ENCODE peak calls at places on chromosomes 1 and 21, in five cellular contexts. One of them, this sample, is unnamed.

GRCh38 chr1:228339766-228340685 is 66.6 kb downstream of the TRIM11 start:
- DNase-seq in cerebellar cortex: no peak
- DNase-seq in stimulated activated CD4-positive, alpha-beta T cell treated with anti-CD3 and anti-CD28 coated beads, Interleukin-2, amount 100 ng/mL, for 48 hours: no peak
- DNase-seq in HEK293T: no peak
- DNase-seq in ELR: no peak
- DNase-seq in this sample: no peak

GRCh38 chr1:74856174-74856573 is 123.2 kb downstream of the TYW3 start:
- DNase-seq in cerebellar cortex: no peak
- DNase-seq in stimulated activated CD4-positive, alpha-beta T cell treated with anti-CD3 and anti-CD28 coated beads, Interleukin-2, amount 100 ng/mL, for 48 hours: no peak
- DNase-seq in HEK293T: no peak
- DNase-seq in ELR: no peak
- DNase-seq in this sample: no peak

GRCh38 chr1:103496014-103496635 is 29.4 kb upstream of the RNPC3 start:
- DNase-seq in cerebellar cortex: no peak
- DNase-seq in stimulated activated CD4-positive, alpha-beta T cell treated with anti-CD3 and anti-CD28 coated beads, Interleukin-2, amount 100 ng/mL, for 48 hours: no peak
- DNase-seq in HEK293T: no peak
- DNase-seq in ELR: peak; percentile 64
- DNase-seq in this sample: peak; percentile 51

GRCh38 chr1:169809370-169810095 is 14.8 kb upstream of the METTL18 start:
- DNase-seq in cerebellar cortex: peak; percentile 29
- DNase-seq in stimulated activated CD4-positive, alpha-beta T cell treated with anti-CD3 and anti-CD28 coated beads, Interleukin-2, amount 100 ng/mL, for 48 hours: no peak
- DNase-seq in HEK293T: peak; percentile 33
- DNase-seq in ELR: peak; percentile 60
- DNase-seq in this sample: no peak

GRCh38 chr1:232271991-232272589 is 357.8 kb downstream of the SIPA1L2 start:
- DNase-seq in cerebellar cortex: no peak
- DNase-seq in stimulated activated CD4-positive, alpha-beta T cell treated with anti-CD3 and anti-CD28 coated beads, Interleukin-2, amount 100 ng/mL, for 48 hours: no peak
- DNase-seq in HEK293T: no peak
- DNase-seq in ELR: no peak
- DNase-seq in this sample: no peak

GRCh38 chr21:16241500-16241963 is 511.8 kb downstream of the USP25 start:
- DNase-seq in cerebellar cortex: no peak
- DNase-seq in stimulated activated CD4-positive, alpha-beta T cell treated with anti-CD3 and anti-CD28 coated beads, Interleukin-2, amount 100 ng/mL, for 48 hours: no peak
- DNase-seq in HEK293T: peak; percentile 28
- DNase-seq in ELR: peak; percentile 1
- DNase-seq in this sample: no peak

GRCh38 chr1:77378723-77379533 is 97.1 kb downstream of the AK5 start:
- DNase-seq in cerebellar cortex: no peak
- DNase-seq in stimulated activated CD4-positive, alpha-beta T cell treated with anti-CD3 and anti-CD28 coated beads, Interleukin-2, amount 100 ng/mL, for 48 hours: no peak
- DNase-seq in HEK293T: no peak
- DNase-seq in ELR: no peak
- DNase-seq in this sample: peak; percentile 82

GRCh38 chr1:13760921-13761320 is 60.9 kb downstream of the PRDM2 start:
- DNase-seq in cerebellar cortex: no peak
- DNase-seq in stimulated activated CD4-positive, alpha-beta T cell treated with anti-CD3 and anti-CD28 coated beads, Interleukin-2, amount 100 ng/mL, for 48 hours: no peak
- DNase-seq in HEK293T: no peak
- DNase-seq in ELR: no peak
- DNase-seq in this sample: no peak

GRCh38 chr1:44312652-44313196 is 42.3 kb downstream of the ERI3 start:
- DNase-seq in cerebellar cortex: no peak
- DNase-seq in stimulated activated CD4-positive, alpha-beta T cell treated with anti-CD3 and anti-CD28 coated beads, Interleukin-2, amount 100 ng/mL, for 48 hours: no peak
- DNase-seq in HEK293T: no peak
- DNase-seq in ELR: no peak
- DNase-seq in this sample: no peak

GRCh38 chr1:203129501-203130231 is 2.1 kb downstream of the ADORA1 start:
- DNase-seq in cerebellar cortex: peak; percentile 63
- DNase-seq in stimulated activated CD4-positive, alpha-beta T cell treated with anti-CD3 and anti-CD28 coated beads, Interleukin-2, amount 100 ng/mL, for 48 hours: no peak
- DNase-seq in HEK293T: no peak
- DNase-seq in ELR: no peak
- DNase-seq in this sample: no peak

GRCh38 chr1:149885364-149886111 is 13.8 kb upstream of the BOLA1 start:
- DNase-seq in cerebellar cortex: peak; percentile 94
- DNase-seq in stimulated activated CD4-positive, alpha-beta T cell treated with anti-CD3 and anti-CD28 coated beads, Interleukin-2, amount 100 ng/mL, for 48 hours: peak; percentile 70
- DNase-seq in HEK293T: peak; percentile 67
- DNase-seq in ELR: peak; percentile 86
- DNase-seq in this sample: peak; percentile 92

GRCh38 chr1:19096036-19096833 is 113.8 kb downstream of the UBR4 start:
- DNase-seq in cerebellar cortex: peak; percentile 77
- DNase-seq in stimulated activated CD4-positive, alpha-beta T cell treated with anti-CD3 and anti-CD28 coated beads, Interleukin-2, amount 100 ng/mL, for 48 hours: no peak
- DNase-seq in HEK293T: peak; percentile 21
- DNase-seq in ELR: peak; percentile 30
- DNase-seq in this sample: no peak

GRCh38 chr1:91754348-91754747 is 131.6 kb downstream of the TGFBR3 start:
- DNase-seq in cerebellar cortex: no peak
- DNase-seq in stimulated activated CD4-positive, alpha-beta T cell treated with anti-CD3 and anti-CD28 coated beads, Interleukin-2, amount 100 ng/mL, for 48 hours: peak; percentile 37
- DNase-seq in HEK293T: no peak
- DNase-seq in ELR: peak; percentile 64
- DNase-seq in this sample: no peak

GRCh38 chr1:8120693-8121260 is 94.7 kb upstream of the ERRFI1 start:
- DNase-seq in cerebellar cortex: peak; percentile 75
- DNase-seq in stimulated activated CD4-positive, alpha-beta T cell treated with anti-CD3 and anti-CD28 coated beads, Interleukin-2, amount 100 ng/mL, for 48 hours: no peak
- DNase-seq in HEK293T: no peak
- DNase-seq in ELR: no peak
- DNase-seq in this sample: no peak

GRCh38 chr1:65393345-65393744 is 27.1 kb upstream of the LEPR start:
- DNase-seq in cerebellar cortex: no peak
- DNase-seq in stimulated activated CD4-positive, alpha-beta T cell treated with anti-CD3 and anti-CD28 coated beads, Interleukin-2, amount 100 ng/mL, for 48 hours: no peak
- DNase-seq in HEK293T: no peak
- DNase-seq in ELR: peak; percentile 90
- DNase-seq in this sample: no peak

GRCh38 chr1:181112071-181112929 is 23.8 kb downstream of the IER5 start:
- DNase-seq in cerebellar cortex: no peak
- DNase-seq in stimulated activated CD4-positive, alpha-beta T cell treated with anti-CD3 and anti-CD28 coated beads, Interleukin-2, amount 100 ng/mL, for 48 hours: no peak
- DNase-seq in HEK293T: no peak
- DNase-seq in ELR: peak; percentile 100
- DNase-seq in this sample: peak; percentile 61

GRCh38 chr1:85328713-85329376 is 52.4 kb upstream of the BCL10 start:
- DNase-seq in cerebellar cortex: no peak
- DNase-seq in stimulated activated CD4-positive, alpha-beta T cell treated with anti-CD3 and anti-CD28 coated beads, Interleukin-2, amount 100 ng/mL, for 48 hours: no peak
- DNase-seq in HEK293T: no peak
- DNase-seq in ELR: peak; percentile 100
- DNase-seq in this sample: no peak

GRCh38 chr1:31374511-31375196 is 1.8 kb upstream of the FABP3 start:
- DNase-seq in cerebellar cortex: peak; percentile 64
- DNase-seq in stimulated activated CD4-positive, alpha-beta T cell treated with anti-CD3 and anti-CD28 coated beads, Interleukin-2, amount 100 ng/mL, for 48 hours: no peak
- DNase-seq in HEK293T: no peak
- DNase-seq in ELR: no peak
- DNase-seq in this sample: peak; percentile 90

GRCh38 chr1:112061852-112062451 is 72.5 kb upstream of the KCND3 start:
- DNase-seq in cerebellar cortex: peak; percentile 9
- DNase-seq in stimulated activated CD4-positive, alpha-beta T cell treated with anti-CD3 and anti-CD28 coated beads, Interleukin-2, amount 100 ng/mL, for 48 hours: no peak
- DNase-seq in HEK293T: no peak
- DNase-seq in ELR: no peak
- DNase-seq in this sample: peak; percentile 46

GRCh38 chr1:221839794-221840395 is 98.0 kb upstream of the DUSP10 start:
- DNase-seq in cerebellar cortex: no peak
- DNase-seq in stimulated activated CD4-positive, alpha-beta T cell treated with anti-CD3 and anti-CD28 coated beads, Interleukin-2, amount 100 ng/mL, for 48 hours: peak; percentile 61
- DNase-seq in HEK293T: no peak
- DNase-seq in ELR: peak; percentile 98
- DNase-seq in this sample: no peak

GRCh38 chr21:45076245-45076661 is 1.9 kb downstream of the ADARB1 start:
- DNase-seq in cerebellar cortex: no peak
- DNase-seq in stimulated activated CD4-positive, alpha-beta T cell treated with anti-CD3 and anti-CD28 coated beads, Interleukin-2, amount 100 ng/mL, for 48 hours: no peak
- DNase-seq in HEK293T: no peak
- DNase-seq in ELR: peak; percentile 70
- DNase-seq in this sample: no peak

GRCh38 chr1:16913866-16914662 is 7.7 kb upstream of the CROCC start:
- DNase-seq in cerebellar cortex: peak; percentile 96
- DNase-seq in stimulated activated CD4-positive, alpha-beta T cell treated with anti-CD3 and anti-CD28 coated beads, Interleukin-2, amount 100 ng/mL, for 48 hours: peak; percentile 97
- DNase-seq in HEK293T: peak; percentile 97
- DNase-seq in ELR: peak; percentile 94
- DNase-seq in this sample: peak; percentile 94

GRCh38 chr1:6001992-6002576 is 9.9 kb upstream of the NPHP4 start:
- DNase-seq in cerebellar cortex: no peak
- DNase-seq in stimulated activated CD4-positive, alpha-beta T cell treated with anti-CD3 and anti-CD28 coated beads, Interleukin-2, amount 100 ng/mL, for 48 hours: no peak
- DNase-seq in HEK293T: no peak
- DNase-seq in ELR: no peak
- DNase-seq in this sample: no peak

GRCh38 chr1:44512313-44512885 is 107.3 kb downstream of the RNF220 start:
- DNase-seq in cerebellar cortex: peak; percentile 72
- DNase-seq in stimulated activated CD4-positive, alpha-beta T cell treated with anti-CD3 and anti-CD28 coated beads, Interleukin-2, amount 100 ng/mL, for 48 hours: no peak
- DNase-seq in HEK293T: no peak
- DNase-seq in ELR: no peak
- DNase-seq in this sample: no peak

GRCh38 chr21:42569732-42570301 is 56.2 kb downstream of the SLC37A1 start:
- DNase-seq in cerebellar cortex: no peak
- DNase-seq in stimulated activated CD4-positive, alpha-beta T cell treated with anti-CD3 and anti-CD28 coated beads, Interleukin-2, amount 100 ng/mL, for 48 hours: no peak
- DNase-seq in HEK293T: no peak
- DNase-seq in ELR: no peak
- DNase-seq in this sample: no peak

GRCh38 chr1:205533729-205534443 is 29.4 kb downstream of the CDK18 start:
- DNase-seq in cerebellar cortex: no peak
- DNase-seq in stimulated activated CD4-positive, alpha-beta T cell treated with anti-CD3 and anti-CD28 coated beads, Interleukin-2, amount 100 ng/mL, for 48 hours: no peak
- DNase-seq in HEK293T: no peak
- DNase-seq in ELR: no peak
- DNase-seq in this sample: no peak

GRCh38 chr1:3061566-3061965 is 7.4 kb upstream of the PRDM16 start:
- DNase-seq in cerebellar cortex: no peak
- DNase-seq in stimulated activated CD4-positive, alpha-beta T cell treated with anti-CD3 and anti-CD28 coated beads, Interleukin-2, amount 100 ng/mL, for 48 hours: no peak
- DNase-seq in HEK293T: no peak
- DNase-seq in ELR: no peak
- DNase-seq in this sample: no peak

GRCh38 chr1:175679931-175680652 is 63.3 kb downstream of the TNR start:
- DNase-seq in cerebellar cortex: peak; percentile 25
- DNase-seq in stimulated activated CD4-positive, alpha-beta T cell treated with anti-CD3 and anti-CD28 coated beads, Interleukin-2, amount 100 ng/mL, for 48 hours: no peak
- DNase-seq in HEK293T: no peak
- DNase-seq in ELR: no peak
- DNase-seq in this sample: no peak